ENCODE peak calls at places on chromosome 18, in five cellular contexts. V, K, M, A and F are unnamed samples.

GRCh38 chr18:76416935-76417334 is 78.1 kb downstream of the ZNF516 start:
- DNase-seq in K (peak), V (no peak), M (no peak), A (peak), F (no peak)

GRCh38 chr18:34767601-34768027 is 57.5 kb downstream of the DTNA start:
- DNase-seq in A (peak), V (no peak), K (peak), M (no peak), F (no peak)

GRCh38 chr18:53451902-53452301 is 772.6 kb downstream of the MBD2 start:
- DNase-seq in V (no peak), K (no peak), A (no peak), M (no peak), F (no peak)

GRCh38 chr18:32301976-32302743 is 112.3 kb downstream of the MEP1B start:
- DNase-seq in A (peak), V (no peak), K (peak), M (no peak), F (no peak)

GRCh38 chr18:22342625-22343024 is 75.1 kb downstream of the CTAGE1 start:
- DNase-seq in V (no peak), K (peak), M (no peak), A (peak), F (no peak)

GRCh38 chr18:3283253-3283863 is 21.4 kb downstream of the MYL12B start:
- DNase-seq in A (no peak), K (no peak), V (no peak), M (no peak), F (no peak)

GRCh38 chr18:57446322-57446721 is 11.1 kb downstream of the ONECUT2 start:
- DNase-seq in A (peak), V (no peak), K (no peak), M (no peak), F (peak)

GRCh38 chr18:47418746-47419145 is 167.3 kb upstream of the SKOR2 start:
- DNase-seq in M (no peak), A (peak), K (peak), V (no peak), F (no peak)

GRCh38 chr18:58025205-58025604 is 18.8 kb upstream of the NEDD4L start:
- DNase-seq in K (no peak), V (no peak), A (no peak), M (no peak), F (no peak)

GRCh38 chr18:76709659-76710645 is 112.4 kb upstream of the ZNF236 start:
- DNase-seq in K (peak), M (peak), A (peak), V (no peak), F (peak)

GRCh38 chr18:79766308-79766707 is 31.4 kb upstream of the KCNG2 start:
- DNase-seq in K (no peak), V (peak), M (no peak), A (no peak), F (peak)

GRCh38 chr18:79765491-79766245 is 32.1 kb upstream of the KCNG2 start:
- DNase-seq in V (peak), A (peak), M (no peak), K (peak), F (peak)

GRCh38 chr18:79764131-79764530 is 33.6 kb upstream of the KCNG2 start:
- DNase-seq in M (no peak), K (no peak), A (no peak), V (peak), F (no peak)

GRCh38 chr18:79760881-79761280 is 36.9 kb upstream of the KCNG2 start:
- DNase-seq in A (no peak), M (no peak), V (no peak), K (no peak), F (no peak)

GRCh38 chr18:79763407-79763806 is 34.3 kb upstream of the KCNG2 start:
- DNase-seq in K (no peak), V (no peak), A (no peak), M (no peak), F (peak)
- TF ChIP-seq CTCF in K (no peak), V (no peak), A (no peak), M (no peak), F (no peak)

GRCh38 chr18:63828120-63828519 is 52.9 kb downstream of the SERPINB7 start:
- DNase-seq in A (no peak), V (no peak), K (peak), M (no peak), F (no peak)

GRCh38 chr18:63819780-63820179 is 44.6 kb downstream of the SERPINB7 start:
- DNase-seq in V (no peak), M (no peak), A (no peak), K (peak), F (no peak)

GRCh38 chr18:63824220-63824525 is 49.0 kb downstream of the SERPINB7 start:
- DNase-seq in M (no peak), K (no peak), A (no peak), V (no peak), F (no peak)

GRCh38 chr18:63820694-63821093 is 45.5 kb downstream of the SERPINB7 start:
- DNase-seq in M (no peak), A (no peak), K (no peak), V (no peak), F (no peak)

GRCh38 chr18:63823516-63824219 is 48.5 kb downstream of the SERPINB7 start:
- DNase-seq in M (peak), A (peak), V (no peak), K (peak), F (no peak)
- TF ChIP-seq CTCF in M (no peak), A (peak), V (no peak), K (peak), F (peak)

GRCh38 chr18:21194871-21195771 is 46.9 kb upstream of the GREB1L start:
- DNase-seq in A (peak), M (no peak), V (no peak), K (peak), F (no peak)
- TF ChIP-seq CTCF in A (peak), M (no peak), V (peak), K (peak), F (peak)

GRCh38 chr18:72652990-72653593 is 109.0 kb upstream of the CBLN2 start:
- DNase-seq in A (peak), V (no peak), M (no peak), K (no peak), F (peak)
- TF ChIP-seq CTCF in A (peak), V (no peak), M (no peak), K (peak), F (peak)

GRCh38 chr18:36467614-36468013 is 170.1 kb downstream of the FHOD3 start:
- DNase-seq in K (no peak), A (no peak), M (no peak), V (no peak), F (no peak)
- TF ChIP-seq CTCF in K (no peak), A (no peak), M (no peak), V (no peak), F (no peak)

GRCh38 chr18:74522635-74523548 is 11.4 kb upstream of the CNDP1 start:
- DNase-seq in K (no peak), M (no peak), V (no peak), A (no peak), F (no peak)

GRCh38 chr18:74526478-74526877 is 7.8 kb upstream of the CNDP1 start:
- DNase-seq in V (no peak), M (no peak), K (no peak), A (no peak), F (no peak)

GRCh38 chr18:74524097-74524496 is 10.2 kb upstream of the CNDP1 start:
- DNase-seq in V (no peak), M (no peak), K (no peak), A (no peak), F (no peak)

GRCh38 chr18:74528478-74528877 is 5.8 kb upstream of the CNDP1 start:
- DNase-seq in K (no peak), A (no peak), V (no peak), M (no peak), F (no peak)

DNA sequence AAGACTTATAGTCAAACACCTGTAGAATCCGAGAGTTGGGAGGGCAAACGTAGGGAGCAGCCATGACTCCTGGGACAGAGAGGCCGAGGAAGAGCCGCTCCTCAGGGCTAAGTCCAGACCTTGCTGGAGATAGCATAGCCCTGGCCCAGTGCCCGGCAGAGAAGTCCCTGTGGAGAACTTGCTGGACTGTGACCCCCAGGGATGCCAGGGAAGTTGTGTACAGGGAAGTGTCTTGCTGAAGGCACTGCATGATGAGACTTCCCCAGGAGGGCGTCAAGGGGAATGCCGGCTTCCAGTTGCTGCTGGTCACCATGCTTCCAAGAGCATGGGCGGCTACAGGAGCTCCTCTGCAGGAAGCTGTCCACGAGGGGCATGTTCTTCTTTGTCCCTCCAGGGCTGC is 8.6 kb upstream of the CNDP1 start:
- DNase-seq in V (peak), A (no peak), M (no peak), K (no peak), F (no peak)
- TF ChIP-seq CTCF in V (no peak), A (no peak), M (no peak), K (no peak), F (no peak)

DNA sequence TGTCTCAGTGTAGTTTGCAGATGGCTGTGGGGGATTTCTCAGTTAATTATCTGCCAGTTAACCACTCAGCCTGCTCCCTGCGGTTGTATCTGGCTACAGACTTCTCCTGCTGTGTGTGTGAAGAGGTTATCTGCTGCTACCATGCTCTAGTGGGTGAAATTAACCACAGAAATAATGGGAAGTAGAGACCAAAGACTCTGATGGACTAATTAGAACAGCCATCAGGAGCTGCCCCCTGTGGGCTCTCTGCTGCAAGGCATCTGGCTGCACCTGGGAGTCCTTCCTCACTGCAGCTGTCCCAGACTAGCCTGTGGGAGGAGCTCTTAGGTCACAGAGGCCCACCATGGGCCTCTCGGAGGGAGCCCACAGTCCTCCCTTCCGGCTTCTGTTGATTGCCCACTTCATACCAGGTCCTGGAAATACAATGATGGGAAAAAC is 66.6 kb downstream of the CTIF start:
- DNase-seq in M (no peak), A (peak), V (no peak), K (no peak), F (peak)
- TF ChIP-seq CTCF in M (no peak), A (peak), V (no peak), K (no peak), F (no peak)

GRCh38 chr18:55340998-55341397 is 247.0 kb downstream of the TCF4 start:
- DNase-seq in K (no peak), V (no peak), A (no peak), M (no peak), F (no peak)

GRCh38 chr18:55337153-55337552 is 250.8 kb downstream of the TCF4 start:
- DNase-seq in K (no peak), V (no peak), M (no peak), A (no peak), F (no peak)

GRCh38 chr18:55337908-55338521 is 250.0 kb downstream of the TCF4 start:
- DNase-seq in A (no peak), V (no peak), M (no peak), K (no peak), F (no peak)

GRCh38 chr18:55339990-55340389 is 248.0 kb downstream of the TCF4 start:
- DNase-seq in M (no peak), V (no peak), K (no peak), A (no peak), F (no peak)

DNA sequence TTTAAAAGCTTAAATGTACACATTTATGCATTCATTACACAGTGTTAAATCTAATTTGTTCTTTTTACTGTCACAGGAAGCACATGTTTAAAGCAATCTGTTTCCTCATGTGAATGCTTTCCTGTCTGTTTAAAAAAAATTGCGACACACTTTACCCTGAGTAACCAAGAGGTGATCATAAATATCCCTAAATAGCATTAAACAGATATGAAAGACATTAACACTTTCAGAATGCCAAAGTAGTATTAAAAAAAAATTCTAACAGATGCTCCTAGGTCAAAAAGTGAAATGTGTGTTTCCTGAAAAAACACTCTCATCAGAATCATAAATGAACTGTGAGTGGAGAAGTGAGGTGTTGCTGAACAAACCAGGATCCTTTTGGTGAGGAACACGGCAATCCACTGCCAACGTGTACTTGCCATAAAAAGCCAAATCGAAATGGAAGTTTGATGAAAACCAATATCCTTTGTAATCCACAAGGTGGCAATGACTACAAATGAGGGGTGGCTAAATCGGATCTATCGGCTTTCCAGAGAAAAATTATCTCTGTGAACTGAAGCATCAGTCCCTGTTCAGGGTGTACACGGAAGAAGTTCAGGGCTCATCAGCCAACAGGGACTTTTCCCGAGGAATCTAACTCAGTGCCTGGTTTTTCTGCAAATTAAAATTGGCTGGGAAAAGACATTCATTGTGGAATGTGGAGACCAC is 248.9 kb downstream of the TCF4 start:
- DNase-seq in A (peak), K (no peak), M (no peak), V (no peak), F (no peak)
- TF ChIP-seq CTCF in A (peak), K (peak), M (no peak), V (no peak), F (no peak)

GRCh38 chr18:7978834-7979233 is 411.7 kb downstream of the PTPRM start:
- DNase-seq in A (no peak), V (no peak), K (no peak), M (no peak), F (no peak)

GRCh38 chr18:7980661-7981060 is 413.5 kb downstream of the PTPRM start:
- DNase-seq in M (no peak), K (no peak), V (no peak), A (peak), F (no peak)

GRCh38 chr18:7979714-7980113 is 412.6 kb downstream of the PTPRM start:
- DNase-seq in K (no peak), V (no peak), A (no peak), M (no peak), F (no peak)

GRCh38 chr18:7982216-7982615 is 415.1 kb downstream of the PTPRM start:
- DNase-seq in K (no peak), M (no peak), V (no peak), A (peak), F (no peak)

DNA sequence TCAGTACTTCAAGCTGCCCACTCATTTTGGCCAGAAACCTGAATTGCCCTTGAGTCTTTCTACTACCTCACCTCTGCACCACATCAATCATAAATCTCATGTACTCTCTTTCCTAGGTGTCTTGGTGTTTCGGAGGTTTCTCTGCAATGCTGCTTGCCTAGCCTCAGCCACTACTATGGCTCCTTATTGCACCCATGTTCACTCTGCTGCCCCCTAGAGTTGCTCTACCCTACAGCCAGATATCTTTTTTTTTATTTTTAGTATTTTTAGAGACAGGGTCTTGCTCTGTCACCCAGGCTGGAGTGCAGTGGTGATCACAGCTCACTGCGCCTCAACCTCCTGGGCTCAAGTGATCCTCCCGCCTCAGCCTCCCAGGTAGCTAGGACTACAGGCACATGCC is 413.0 kb downstream of the PTPRM start:
- DNase-seq in V (no peak), A (no peak), K (no peak), M (no peak), F (no peak)
- TF ChIP-seq CTCF in V (no peak), A (no peak), K (peak), M (no peak), F (peak)